ENCODE peak calls at places on chromosomes 16 and 17, in six cellular contexts. E is Right ventricle myocardium superior; Q is activated CD8-positive, alpha-beta memory T cell treated with anti-CD3 and anti-CD28 coated beads, Interleukin-2, amount 10 ng/mL, durations not matched to agents 7 days and 5 days; N is gastroesophageal sphincter; O is naive thymus-derived CD8-positive, alpha-beta T cell; S is PC-3. C is an unnamed sample.

GRCh38 chr16:70696368-70696767 is 10.5 kb upstream of the MTSS2 start:
- ATAC-seq in N (no peak), E (no peak), Q (no peak), S (no peak), O (peak), C (no peak)

GRCh38 chr16:84876873-84877606 is 57.3 kb downstream of the CRISPLD2 start:
- ATAC-seq in N (no peak), S (no peak), Q (no peak), E (no peak), O (no peak), C (no peak)

GRCh38 chr17:77308768-77309726 is 168.3 kb downstream of the SEC14L1 start:
- ATAC-seq in E (peak), O (no peak), N (peak), S (peak), Q (no peak), C (no peak)

GRCh38 chr16:66787427-66787826 is 14.0 kb downstream of the TERB1 start:
- ATAC-seq in S (no peak), E (no peak), O (no peak), Q (no peak), N (no peak), C (no peak)

GRCh38 chr16:1407749-1408148 is 6.8 kb downstream of the UNKL start:
- ATAC-seq in O (no peak), E (peak), N (peak), S (peak), Q (no peak), C (no peak)

GRCh38 chr17:50080096-50080480 is 15.1 kb upstream of the PDK2 start:
- ATAC-seq in N (no peak), Q (no peak), S (peak), O (no peak), E (peak), C (no peak)

GRCh38 chr16:59988591-59988990 is 1254.5 kb upstream of the GOT2 start:
- ATAC-seq in S (no peak), O (no peak), N (no peak), E (no peak), Q (no peak), C (no peak)

GRCh38 chr17:33464669-33465275 is 171.7 kb upstream of the ASIC2 start:
- ATAC-seq in N (no peak), Q (no peak), O (no peak), S (no peak), E (no peak), C (no peak)

GRCh38 chr17:43560461-43561427 is 14.6 kb upstream of the ETV4 start:
- ATAC-seq in Q (no peak), O (no peak), N (no peak), E (no peak), S (no peak), C (no peak)

GRCh38 chr16:73321942-73322341 is 274.0 kb upstream of the ZFHX3 start:
- ATAC-seq in O (no peak), S (no peak), Q (no peak), N (no peak), E (no peak), C (no peak)

GRCh38 chr17:39972271-39972670 is 8.3 kb upstream of the PSMD3 start:
- ATAC-seq in N (peak), Q (no peak), O (no peak), E (peak), S (no peak), C (peak)

GRCh38 chr17:2940352-2940751 is 123.1 kb downstream of the OR1D5 start:
- ATAC-seq in E (peak), S (no peak), Q (no peak), N (peak), O (no peak), C (no peak)

GRCh38 chr17:7262192-7263070 is at the start of gene CLDN7:
- ATAC-seq in E (no peak), N (no peak), S (peak), Q (no peak), O (peak), C (no peak)

GRCh38 chr17:31629696-31630470 is 229.2 kb downstream of the COPRS start:
- ATAC-seq in Q (no peak), N (no peak), O (no peak), S (no peak), E (no peak), C (no peak)

GRCh38 chr16:59259074-59259963 is 525.2 kb upstream of the GOT2 start:
- ATAC-seq in E (no peak), N (no peak), Q (no peak), S (no peak), O (peak), C (peak)

GRCh38 chr16:66832190-66832589 is 1.4 kb upstream of the NAE1 start:
- ATAC-seq in O (no peak), Q (no peak), S (no peak), N (no peak), E (no peak), C (no peak)

GRCh38 chr16:3074860-3075545 is 9.6 kb downstream of the IL32 start:
- ATAC-seq in S (no peak), N (no peak), O (peak), Q (peak), E (peak), C (peak)

GRCh38 chr17:55334285-55334684 is 69.5 kb downstream of the HLF start:
- ATAC-seq in O (no peak), Q (no peak), S (no peak), E (no peak), N (no peak), C (no peak)

GRCh38 chr17:67891481-67892119 is 66.3 kb downstream of the BPTF start:
- ATAC-seq in E (no peak), Q (no peak), N (peak), S (peak), O (no peak), C (no peak)

GRCh38 chr16:9148376-9149015 is 57.1 kb downstream of the HAPSTR1 start:
- ATAC-seq in Q (no peak), E (no peak), N (no peak), O (no peak), S (no peak), C (no peak)

GRCh38 chr17:9444687-9445086 is 130.9 kb downstream of the STX8 start:
- ATAC-seq in S (no peak), N (no peak), Q (no peak), E (no peak), O (no peak), C (no peak)

GRCh38 chr17:82911822-82912221 is 72.0 kb upstream of the ZNF750 start:
- ATAC-seq in Q (no peak), S (no peak), N (peak), E (peak), O (no peak), C (no peak)

GRCh38 chr17:1714488-1714979 is 4.4 kb upstream of the TLCD2 start:
- ATAC-seq in N (peak), O (no peak), Q (no peak), S (peak), E (peak), C (no peak)

GRCh38 chr16:69861276-69862030 is 89.7 kb upstream of the CLEC18A start:
- ATAC-seq in N (peak), S (peak), Q (no peak), O (no peak), E (peak), C (no peak)

GRCh38 chr16:53932975-53933374 is 229.0 kb downstream of the FTO start:
- ATAC-seq in Q (no peak), E (no peak), N (no peak), O (no peak), S (no peak), C (no peak)

GRCh38 chr17:5031365-5032082 is 3.7 kb downstream of the SLC52A1 start:
- ATAC-seq in S (peak), O (peak), N (peak), Q (peak), E (peak), C (peak)

GRCh38 chr16:70453891-70454220 is 539 bp upstream of the FCSK start:
- ATAC-seq in S (peak), O (no peak), N (no peak), E (peak), Q (no peak), C (peak)

GRCh38 chr17:65243838-65244237 is 106.7 kb downstream of the RGS9 start:
- ATAC-seq in N (no peak), O (no peak), S (peak), E (no peak), Q (no peak), C (peak)

GRCh38 chr16:17347624-17348023 is 123.1 kb downstream of the XYLT1 start:
- ATAC-seq in S (no peak), N (no peak), Q (no peak), O (no peak), E (peak), C (no peak)

GRCh38 chr16:25996052-25996451 is 304.3 kb downstream of the HS3ST4 start:
- ATAC-seq in O (no peak), N (no peak), Q (no peak), E (no peak), S (no peak), C (no peak)